ENCODE peak calls at places on chromosomes 13 and 19, in ten cellular contexts. W is OCI-LY7; G is small intestine; S is A673; P is effector memory CD4-positive, alpha-beta T cell; D is IMR-90; A is ascending aorta; C is BE2C; I is neuronal stem cell; Q is psoas muscle. K is an unnamed sample.

GRCh38 chr19:19064098-19064722 is 416 bp downstream of the SLC25A42 start:
- DNase-seq in P (no peak), G (no peak), S (no peak), D (no peak), Q (no peak), I (no peak), A (no peak), W (peak; percentile 78), C (no peak), K (no peak)

GRCh38 chr19:55111238-55111831 is 6.1 kb downstream of the PPP1R12C start:
- DNase-seq in A (no peak), Q (no peak), I (no peak), C (no peak), W (no peak), G (no peak), S (no peak), D (no peak), P (no peak), K (no peak)

GRCh38 chr13:71712988-71713653 is 153.9 kb downstream of the DACH1 start:
- DNase-seq in W (no peak), I (peak; percentile 20), S (no peak), G (peak; percentile 72), Q (peak; percentile 25), C (peak; percentile 67), A (no peak), D (no peak), P (no peak), K (peak; percentile 46)

GRCh38 chr19:1310853-1311180 is 25.1 kb downstream of the EFNA2 start:
- DNase-seq in W (no peak), P (no peak), I (no peak), Q (no peak), G (no peak), D (no peak), S (no peak), A (no peak), C (no peak), K (no peak)

GRCh38 chr19:47467914-47468313 is 3.8 kb downstream of the SLC8A2 start:
- DNase-seq in A (no peak), C (no peak), S (no peak), W (no peak), Q (no peak), P (no peak), G (no peak), I (no peak), D (no peak), K (no peak)

GRCh38 chr19:8357007-8357521 is 6.9 kb upstream of the ANGPTL4 start:
- DNase-seq in W (no peak), S (no peak), A (no peak), D (no peak), Q (peak; percentile 9), C (no peak), I (no peak), P (no peak), G (peak; percentile 75), K (no peak)

GRCh38 chr13:107799001-107799400 is 416.3 kb downstream of the LIG4 start:
- DNase-seq in I (no peak), W (no peak), D (peak; percentile 41), G (no peak), C (no peak), Q (no peak), S (peak; percentile 38), A (no peak), P (no peak), K (no peak)

GRCh38 chr19:40717325-40717879 is 490 bp downstream of the ITPKC start:
- DNase-seq in G (peak; percentile 55), W (no peak), P (no peak), A (no peak), C (no peak), I (no peak), Q (no peak), S (no peak), D (no peak), K (no peak)

GRCh38 chr13:41133951-41134350 is 1.3 kb upstream of the KBTBD6 start:
- DNase-seq in G (no peak), S (no peak), Q (no peak), W (no peak), I (no peak), C (no peak), D (no peak), P (no peak), A (no peak), K (no peak)

GRCh38 chr13:70388935-70389334 is 280.7 kb upstream of the KLHL1 start:
- DNase-seq in S (no peak), I (no peak), W (no peak), A (no peak), Q (no peak), G (no peak), P (no peak), D (no peak), C (no peak), K (no peak)

DNA sequence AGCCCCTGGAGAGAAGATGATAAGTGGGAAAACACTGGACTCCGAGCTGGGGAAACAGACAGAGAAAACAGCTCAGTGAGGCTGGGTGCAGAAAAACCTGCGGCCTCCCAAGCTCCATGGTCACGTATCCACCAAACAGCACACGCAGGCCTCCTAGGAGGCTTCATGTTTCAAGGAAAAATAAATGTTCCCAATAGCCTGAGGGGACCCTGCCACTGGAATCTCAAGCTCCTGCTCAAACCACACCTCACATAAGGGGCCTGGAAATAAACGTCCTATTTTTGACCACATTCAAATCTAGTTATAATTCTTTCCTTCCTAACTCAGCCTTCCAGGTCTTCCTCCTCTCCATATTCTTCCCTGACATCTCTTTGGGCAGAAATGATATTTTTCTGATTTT is 225.7 kb downstream of the ABCC4 start:
- DNase-seq in C (no peak), P (no peak), G (no peak), S (no peak), A (no peak), W (no peak), I (no peak), Q (no peak), D (no peak), K (no peak)
- H3K4me1 ChIP-seq in C (no peaks in the 10 kb centered on the region), P (no peaks in the 10 kb centered on the region), G (no peaks in the 10 kb centered on the region), S (no peaks in the 10 kb centered on the region), A (no peaks in the 10 kb centered on the region), W (no peaks in the 10 kb centered on the region), I (peaks cover 16% of the 10 kb centered on the region), Q (no peaks in the 10 kb centered on the region), D (no peaks in the 10 kb centered on the region), K (no peaks in the 10 kb centered on the region)

GRCh38 chr19:2618611-2619010 is 83.9 kb downstream of the GNG7 start:
- DNase-seq in I (no peak), S (no peak), D (peak; percentile 28), C (no peak), Q (peak; percentile 68), G (no peak), A (no peak), P (peak; percentile 43), W (peak; percentile 71), K (no peak)
- H3K4me3 ChIP-seq in I (no peak overlapping the region), S (no peak overlapping the region), D (no peak overlapping the region), C (no peak overlapping the region), Q (no peak overlapping the region), G (no peak overlapping the region), A (no peak overlapping the region), P (peak overlapping the region; percentile 20), W (peak overlapping the region; percentile 42), K (no peak overlapping the region)

DNA sequence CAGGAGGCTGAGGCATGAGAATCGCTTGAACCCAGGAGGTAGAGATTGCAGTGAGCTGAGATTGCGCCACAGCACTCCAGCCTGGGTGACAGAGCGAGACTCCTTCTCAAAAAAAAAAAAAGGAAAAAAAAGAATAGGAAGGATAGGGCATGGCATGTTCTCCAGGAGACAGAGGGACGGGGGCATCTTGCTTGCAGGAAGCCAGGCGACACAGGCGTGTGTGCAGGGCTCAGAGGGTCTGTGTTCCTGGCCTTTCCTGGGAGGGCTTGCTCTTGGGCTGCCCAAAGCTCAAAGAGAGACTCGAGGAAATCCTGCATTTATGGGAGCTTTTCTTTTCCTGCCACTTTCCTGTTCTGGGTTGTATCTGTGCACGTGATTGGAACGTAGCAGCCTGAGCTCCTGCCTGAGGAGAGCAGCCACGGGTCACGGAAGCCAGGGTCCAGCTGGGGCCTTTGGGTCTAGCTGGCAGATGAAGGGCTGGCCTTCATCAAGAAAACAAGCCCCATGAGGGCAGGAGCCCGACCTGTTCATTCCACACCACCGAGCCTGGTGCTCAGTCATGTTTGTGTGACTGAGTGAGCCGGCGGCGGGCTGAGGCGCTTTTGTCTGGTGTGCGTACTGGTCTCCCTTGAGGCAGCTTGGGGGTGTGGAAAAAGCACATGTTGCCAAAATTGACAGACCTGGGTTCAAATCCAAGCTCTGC is 44.5 kb downstream of the CAPN12 start:
- DNase-seq in I (no peak), A (no peak), D (no peak), S (no peak), C (no peak), P (no peak), Q (no peak), W (no peak), G (no peak), K (no peak)
- H3K36me3 ChIP-seq in I (peaks cover 72% of the 10 kb centered on the region), A (peaks cover 67% of the 10 kb centered on the region), D (peaks cover 60% of the 10 kb centered on the region), S (peaks cover 18% of the 10 kb centered on the region), C (peaks cover 37% of the 10 kb centered on the region), P (peaks cover 42% of the 10 kb centered on the region), Q (no peaks in the 10 kb centered on the region), W (peaks cover 12% of the 10 kb centered on the region), G (peaks cover 16% of the 10 kb centered on the region), K (peaks cover 40% of the 10 kb centered on the region)

GRCh38 chr13:110551284-110551683 is 10.2 kb downstream of the RAB20 start:
- DNase-seq in I (no peak), C (no peak), Q (no peak), P (no peak), G (no peak), D (no peak), W (no peak), A (no peak), S (no peak), K (no peak)
- H3K4me1 ChIP-seq in I (no peaks in the 10 kb centered on the region), C (no peaks in the 10 kb centered on the region), Q (no peaks in the 10 kb centered on the region), P (no peaks in the 10 kb centered on the region), G (peaks cover 2% of the 10 kb centered on the region), D (peaks cover 4% of the 10 kb centered on the region), W (no peaks in the 10 kb centered on the region), A (no peaks in the 10 kb centered on the region), S (no peaks in the 10 kb centered on the region), K (no peaks in the 10 kb centered on the region)

DNA sequence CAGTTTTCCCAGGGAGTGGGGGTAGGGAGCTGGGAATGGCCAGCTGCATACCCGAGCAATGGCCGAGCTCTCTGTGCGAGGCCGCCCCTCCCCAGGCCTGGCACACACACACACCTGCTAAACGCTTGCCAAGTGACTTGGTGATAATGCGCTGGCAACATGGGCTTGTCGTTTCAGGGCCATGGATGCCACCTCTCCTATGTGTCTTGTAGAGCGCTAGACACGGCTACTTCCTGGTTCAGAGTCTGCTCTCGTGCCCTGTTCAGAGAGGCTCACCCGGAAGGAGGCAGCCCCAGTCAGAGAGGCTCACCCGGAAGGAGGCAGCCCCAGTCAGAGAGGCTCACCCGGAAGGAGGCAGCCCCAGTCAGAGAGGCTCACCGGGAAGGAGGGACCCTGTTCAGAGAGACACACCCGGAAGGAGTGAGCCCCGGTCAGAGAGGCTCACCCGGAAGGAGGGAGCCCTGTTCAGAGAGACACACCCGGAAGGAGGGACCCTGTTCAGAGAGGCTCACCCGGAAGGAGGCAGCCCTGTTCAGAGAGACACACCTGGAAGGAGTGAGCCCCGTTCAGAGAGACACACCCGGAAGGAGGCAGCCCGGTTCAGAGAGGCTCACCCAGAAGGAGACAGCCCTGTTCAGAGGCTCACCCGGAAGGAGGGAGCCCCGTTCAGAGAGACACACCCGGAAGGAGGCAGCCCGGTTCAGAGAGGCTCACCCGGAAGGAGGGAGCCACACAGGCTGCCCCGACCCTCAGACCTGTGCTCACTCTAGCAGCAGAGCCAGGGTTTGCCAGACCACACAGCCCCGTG is 4.2 kb downstream of the ADPRHL1 start:
- DNase-seq in I (no peak), D (no peak), A (no peak), Q (peak; percentile 67), G (peak; percentile 96), S (peak; percentile 97), W (peak; percentile 100), C (no peak), P (peak; percentile 21), K (peak; percentile 91)
- H3K4me3 ChIP-seq in I (no peak overlapping the region), D (no peak overlapping the region), A (no peak overlapping the region), Q (peak overlapping the region; percentile 60), G (no peak overlapping the region), S (peak overlapping the region; percentile 58), W (peak overlapping the region; percentile 93), C (no peak overlapping the region), P (no peak overlapping the region), K (peak overlapping the region; percentile 59)

K was measured in HAP-1.